ENCODE peak calls at places on chromosomes 2 and 18, in ten cellular contexts. E, Z, I, R, X, A, B, J, D and Y are unnamed samples.

GRCh38 chr18:28786941-28787340 is 610.0 kb upstream of the CDH2 start:
- DNase-seq in R (no peak), A (no peak), J (no peak), I (no peak), E (no peak), Z (no peak), D (no peak), B (no peak), X (no peak), Y (no peak)

GRCh38 chr2:143816927-143817326 is 687.7 kb downstream of the ARHGAP15 start:
- DNase-seq in X (no peak), B (no peak), E (no peak), Z (no peak), D (no peak), R (no peak), J (no peak), A (no peak), I (no peak), Y (peak; percentile 61)

GRCh38 chr18:5890606-5891360 is 4.5 kb downstream of the TMEM200C start:
- DNase-seq in I (no peak), R (peak; percentile 27), D (peak; percentile 29), X (peak; percentile 39), J (no peak), B (peak; percentile 92), A (no peak), E (peak; percentile 91), Z (no peak), Y (no peak)

GRCh38 chr2:54903736-54904554 is 146.3 kb downstream of the RTN4 start:
- DNase-seq in X (peak; percentile 36), Z (no peak), J (no peak), D (peak; percentile 54), I (peak; percentile 96), R (no peak), B (no peak), A (no peak), E (no peak), Y (no peak)

GRCh38 chr2:56807861-56808260 is 624.1 kb downstream of the CCDC85A start:
- DNase-seq in B (no peak), D (no peak), R (no peak), E (no peak), A (no peak), X (no peak), J (no peak), Z (no peak), I (no peak), Y (no peak)

GRCh38 chr2:46181789-46182530 is 115.2 kb upstream of the EPAS1 start:
- DNase-seq in A (no peak), E (no peak), D (no peak), X (no peak), R (peak; percentile 36), Z (no peak), I (no peak), B (no peak), J (no peak), Y (no peak)

GRCh38 chr2:207276248-207276647 is 110.5 kb upstream of the KLF7 start:
- DNase-seq in R (no peak), J (no peak), E (no peak), A (no peak), D (no peak), X (no peak), I (no peak), Z (no peak), B (no peak), Y (no peak)

GRCh38 chr2:191539068-191539467 is 138.9 kb upstream of the NABP1 start:
- DNase-seq in E (no peak), J (peak; percentile 46), A (no peak), Z (no peak), B (no peak), X (peak; percentile 29), D (no peak), R (no peak), I (peak; percentile 18), Y (no peak)

GRCh38 chr18:66607632-66608031 is 3.7 kb upstream of the CDH19 start:
- DNase-seq in R (no peak), E (no peak), X (no peak), A (no peak), I (no peak), B (no peak), J (no peak), D (no peak), Z (no peak), Y (no peak)

GRCh38 chr2:237452846-237453245 is 34.2 kb upstream of the MLPH start:
- DNase-seq in R (no peak), D (no peak), X (no peak), I (no peak), B (no peak), A (no peak), J (no peak), E (no peak), Z (no peak), Y (no peak)

GRCh38 chr2:23513881-23514793 is 129.2 kb downstream of the KLHL29 start:
- DNase-seq in E (no peak), X (no peak), D (no peak), Z (no peak), A (no peak), R (no peak), J (no peak), I (no peak), B (no peak), Y (no peak)

GRCh38 chr2:215105607-215106354 is 32.6 kb downstream of the ABCA12 start:
- DNase-seq in R (no peak), X (no peak), D (no peak), E (no peak), A (no peak), Z (no peak), J (no peak), I (no peak), B (no peak), Y (no peak)

GRCh38 chr2:3504741-3505140 is 14.6 kb downstream of the ADI1 start:
- DNase-seq in Z (no peak), X (no peak), E (no peak), B (no peak), D (no peak), A (no peak), J (no peak), I (no peak), R (no peak), Y (no peak)

GRCh38 chr18:24534271-24534670 is 73.8 kb downstream of the HRH4 start:
- DNase-seq in R (no peak), E (no peak), B (no peak), D (no peak), Z (no peak), J (no peak), X (no peak), A (no peak), I (no peak), Y (no peak)

GRCh38 chr2:173657996-173658717 is 303.5 kb downstream of the CDCA7 start:
- DNase-seq in X (no peak), B (no peak), A (no peak), J (peak; percentile 25), R (no peak), I (peak; percentile 34), E (no peak), Z (no peak), D (no peak), Y (no peak)

GRCh38 chr18:23133860-23134779 is 1.2 kb upstream of the CABLES1 start:
- DNase-seq in J (peak; percentile 34), D (peak; percentile 71), B (peak; percentile 93), E (peak; percentile 90), Z (peak; percentile 87), R (no peak), I (peak; percentile 53), A (no peak), X (peak; percentile 6), Y (no peak)

GRCh38 chr18:26656944-26657536 is 108.7 kb upstream of the KCTD1 start:
- DNase-seq in R (peak; percentile 73), D (peak; percentile 76), A (peak; percentile 88), I (no peak), B (peak; percentile 87), E (peak; percentile 73), Z (no peak), J (peak; percentile 33), X (peak; percentile 1), Y (peak; percentile 69)

GRCh38 chr2:143545643-143546275 is 416.5 kb downstream of the ARHGAP15 start:
- DNase-seq in X (no peak), R (no peak), J (no peak), B (no peak), A (no peak), Z (no peak), E (no peak), I (no peak), D (no peak), Y (no peak)

GRCh38 chr2:33240178-33240577 is 236.3 kb upstream of the RASGRP3 start:
- DNase-seq in I (no peak), A (no peak), B (no peak), D (no peak), R (no peak), J (no peak), E (no peak), Z (no peak), X (no peak), Y (no peak)